ENCODE peak calls at places on chromosomes 4 and X, in four cellular contexts. P, D, K and A are unnamed samples.

GRCh38 chr4:112284166-112284565 is 1.5 kb downstream of the TIFA start:
- DNase-seq in D (no peak), K (no peak), P (no peak), A (no peak)

GRCh38 chrX:103211012-103211715 is 3.7 kb upstream of the BEX4 start:
- DNase-seq in K (peak; percentile 37), P (no peak), D (peak; percentile 40), A (no peak)

GRCh38 chr4:83725076-83726074 is 189.5 kb downstream of the GPAT3 start:
- DNase-seq in P (no peak), K (no peak), D (no peak), A (no peak)

GRCh38 chrX:12973561-12974216 is 1.2 kb upstream of the TMSB4X start:
- DNase-seq in P (no peak), K (no peak), D (no peak), A (no peak)

GRCh38 chr4:74619931-74620702 is 174.2 kb downstream of the BTC start:
- DNase-seq in P (no peak), K (no peak), D (no peak), A (no peak)

GRCh38 chr4:105894570-105895323 is 524 bp upstream of the NPNT start:
- DNase-seq in P (no peak), K (no peak), D (peak; percentile 60), A (no peak)

GRCh38 chrX:133859336-133859735 is 126.1 kb downstream of the GPC3 start:
- DNase-seq in P (no peak), K (no peak), D (no peak), A (no peak)

GRCh38 chr4:87478732-87479250 is 50.4 kb downstream of the SPARCL1 start:
- DNase-seq in K (no peak), D (no peak), P (no peak), A (no peak)

GRCh38 chr4:77501240-77501639 is 104.4 kb upstream of the CXCL13 start:
- DNase-seq in P (no peak), D (no peak), K (no peak), A (no peak)

GRCh38 chr4:74055096-74055495 is 16.6 kb upstream of the CXCL3 start:
- DNase-seq in D (no peak), K (no peak), P (no peak), A (no peak)

GRCh38 chr4:111400736-111401135 is 744.5 kb upstream of the FAM241A start:
- DNase-seq in D (peak; percentile 72), K (peak; percentile 13), P (no peak), A (no peak)

GRCh38 chr4:2932561-2932950 is 30.6 kb downstream of the NOP14 start:
- DNase-seq in P (no peak), D (no peak), K (no peak), A (no peak)

GRCh38 chr4:112905728-112906127 is 143.7 kb upstream of the ANK2 start:
- DNase-seq in P (no peak), K (no peak), D (no peak), A (no peak)